ENCODE peak calls at places on chromosomes 3 and 15, in ten cellular contexts. Q, N, T, F, I, D, L, X, Z and U are unnamed samples.

GRCh38 chr3:136236109-136236508 is 14.0 kb upstream of the PCCB start:
- DNase-seq in Q (no peak), N (no peak), T (no peak), F (no peak), I (no peak), D (no peak), L (no peak), X (no peak), Z (no peak), U (no peak)

GRCh38 chr3:192054881-192055280 is 593.9 kb downstream of the PYDC2 start:
- DNase-seq in Q (no peak), N (no peak), T (no peak), F (no peak), I (no peak), D (no peak), L (no peak), X (peak), Z (no peak), U (no peak)

GRCh38 chr15:91867581-91868026 is 14.1 kb downstream of the SLCO3A1 start:
- DNase-seq in Q (no peak), N (no peak), T (peak), F (no peak), I (peak), D (no peak), L (no peak), X (peak), Z (no peak), U (no peak)

GRCh38 chr3:102024270-102024904 is 175.1 kb downstream of the NFKBIZ start:
- DNase-seq in Q (no peak), N (no peak), T (no peak), F (peak), I (no peak), D (no peak), L (no peak), X (no peak), Z (no peak), U (no peak)

GRCh38 chr3:22089284-22089683 is 338.3 kb upstream of the ZNF385D start:
- DNase-seq in Q (no peak), N (no peak), T (no peak), F (no peak), I (no peak), D (peak), L (no peak), X (peak), Z (peak), U (peak)

GRCh38 chr3:129942296-129942695 is 32.2 kb upstream of the TRH start:
- DNase-seq in Q (no peak), N (peak), T (peak), F (peak), I (no peak), D (peak), L (no peak), X (peak), Z (peak), U (peak)

GRCh38 chr3:46749129-46749528 is 31.5 kb upstream of the PRSS50 start:
- DNase-seq in Q (no peak), N (no peak), T (no peak), F (no peak), I (no peak), D (no peak), L (no peak), X (no peak), Z (no peak), U (no peak)

GRCh38 chr15:78162038-78162437 is 12.9 kb downstream of the IDH3A start:
- DNase-seq in Q (peak), N (no peak), T (no peak), F (peak), I (no peak), D (no peak), L (peak), X (no peak), Z (no peak), U (no peak)

GRCh38 chr15:73056460-73056859 is 4.2 kb downstream of the NEO1 start:
- DNase-seq in Q (no peak), N (no peak), T (no peak), F (no peak), I (no peak), D (no peak), L (no peak), X (no peak), Z (no peak), U (no peak)

GRCh38 chr3:140360332-140360731 is 317.5 kb upstream of the TRIM42 start:
- DNase-seq in Q (no peak), N (no peak), T (no peak), F (no peak), I (no peak), D (no peak), L (no peak), X (no peak), Z (no peak), U (no peak)

GRCh38 chr15:77291107-77291506 is 128.8 kb downstream of the PEAK1 start:
- DNase-seq in Q (no peak), N (no peak), T (no peak), F (no peak), I (no peak), D (no peak), L (no peak), X (no peak), Z (no peak), U (no peak)

GRCh38 chr15:100026041-100026440 is 292.8 kb upstream of the LYSMD4 start:
- DNase-seq in Q (no peak), N (no peak), T (no peak), F (no peak), I (no peak), D (no peak), L (no peak), X (no peak), Z (no peak), U (no peak)

GRCh38 chr3:39132096-39133092 is 21.0 kb downstream of the CSRNP1 start:
- DNase-seq in Q (no peak), N (no peak), T (no peak), F (no peak), I (peak), D (no peak), L (no peak), X (no peak), Z (no peak), U (no peak)

GRCh38 chr15:54504695-54505094 is 526.5 kb downstream of the UNC13C start:
- DNase-seq in Q (no peak), N (no peak), T (no peak), F (no peak), I (no peak), D (no peak), L (no peak), X (no peak), Z (no peak), U (no peak)